ENCODE peak calls at places on chromosomes 2 and 18, in five cellular contexts. X, K, R, A and F are unnamed samples.

GRCh38 chr18:56121669-56122068 is 516.7 kb downstream of the TXNL1 start:
- DNase-seq in R (no peak), X (no peak), A (no peak), K (no peak), F (no peak)

GRCh38 chr2:151197184-151198070 is 64.2 kb downstream of the RBM43 start:
- DNase-seq in R (no peak), K (no peak), X (no peak), A (no peak), F (no peak)

GRCh38 chr2:183283176-183283575 is 158.9 kb downstream of the NUP35 start:
- DNase-seq in R (no peak), K (no peak), A (no peak), X (no peak), F (peak)

GRCh38 chr2:119160361-119160965 is 1.9 kb upstream of the C1QL2 start:
- DNase-seq in A (no peak), R (no peak), K (no peak), X (no peak), F (no peak)

GRCh38 chr18:5197461-5197860 is 404 bp upstream of the AKAIN1 start:
- DNase-seq in A (no peak), X (no peak), R (no peak), K (no peak), F (no peak)

GRCh38 chr2:86785456-86785855 is 5.3 kb downstream of the CD8A start:
- DNase-seq in A (no peak), R (no peak), X (no peak), K (no peak), F (no peak)

GRCh38 chr2:165601065-165601830 is 131.8 kb downstream of the CSRNP3 start:
- DNase-seq in K (no peak), X (no peak), A (no peak), R (no peak), F (no peak)

GRCh38 chr2:14634885-14635871 is 2.7 kb downstream of the LRATD1 start:
- DNase-seq in R (no peak), K (peak), X (peak), A (peak), F (peak)

GRCh38 chr2:181311841-181312240 is 145.3 kb upstream of the ITGA4 start:
- DNase-seq in K (no peak), A (no peak), X (no peak), R (peak), F (no peak)

GRCh38 chr2:223779877-223780276 is 57.5 kb downstream of the AP1S3 start:
- DNase-seq in R (peak), K (peak), A (no peak), X (no peak), F (peak)

GRCh38 chr2:140988597-140988996 is 1142.2 kb downstream of the LRP1B start:
- DNase-seq in X (no peak), A (no peak), K (no peak), R (no peak), F (peak)

GRCh38 chr2:234156326-234156725 is 105.8 kb downstream of the SPP2 start:
- DNase-seq in X (no peak), K (no peak), A (no peak), R (no peak), F (no peak)

GRCh38 chr2:121135168-121135853 is 149.7 kb downstream of the TFCP2L1 start:
- DNase-seq in X (no peak), K (no peak), A (no peak), R (no peak), F (no peak)

GRCh38 chr2:68429311-68429826 is 37.7 kb downstream of the FBXO48 start:
- DNase-seq in A (no peak), K (no peak), X (no peak), R (no peak), F (no peak)

GRCh38 chr2:86011449-86011941 is 94.2 kb downstream of the POLR1A start:
- DNase-seq in A (no peak), X (no peak), K (no peak), R (no peak), F (peak)

GRCh38 chr2:180124273-180124881 is 117.3 kb upstream of the CWC22 start:
- DNase-seq in K (peak), A (no peak), X (no peak), R (peak), F (peak)

GRCh38 chr2:180394305-180394704 is 387.2 kb upstream of the CWC22 start:
- DNase-seq in K (peak), R (no peak), X (no peak), A (no peak), F (no peak)

GRCh38 chr18:37242091-37242490 is 323.5 kb downstream of the CELF4 start:
- DNase-seq in X (no peak), K (no peak), A (no peak), R (no peak), F (no peak)

GRCh38 chr2:31413876-31414550 is 529 bp downstream of the XDH start:
- DNase-seq in X (no peak), K (no peak), R (peak), A (no peak), F (peak)

GRCh38 chr2:85132392-85132791 is 800 bp upstream of the TCF7L1 start:
- DNase-seq in A (no peak), X (no peak), K (no peak), R (no peak), F (no peak)

GRCh38 chr2:111708478-111708877 is 175.5 kb downstream of the ANAPC1 start:
- DNase-seq in R (no peak), K (no peak), X (no peak), A (no peak), F (no peak)

GRCh38 chr2:110116033-110116710 is 550 bp upstream of the MALL start:
- DNase-seq in A (no peak), R (no peak), X (peak), K (peak), F (no peak)

GRCh38 chr2:200944467-200945394 is 18.7 kb downstream of the ORC2 start:
- DNase-seq in A (no peak), X (no peak), R (no peak), K (peak), F (peak)

GRCh38 chr2:216279459-216279858 is 92.8 kb downstream of the MARCHF4 start:
- DNase-seq in R (no peak), A (no peak), K (no peak), X (no peak), F (no peak)

GRCh38 chr2:187499941-187500532 is 52.0 kb upstream of the CALCRL start:
- DNase-seq in R (peak), X (no peak), K (peak), A (peak), F (peak)

GRCh38 chr2:134258684-134259408 is 5.0 kb downstream of the MGAT5 start:
- DNase-seq in K (no peak), A (peak), R (peak), X (no peak), F (no peak)

GRCh38 chr18:67966224-67966623 is 449.7 kb upstream of the DSEL start:
- DNase-seq in A (no peak), R (no peak), X (no peak), K (no peak), F (no peak)

GRCh38 chr2:96869281-96869823 is 528 bp downstream of the SEMA4C start:
- DNase-seq in R (no peak), K (peak), X (peak), A (no peak), F (peak)

GRCh38 chr2:207694811-207695281 is 16.6 kb upstream of the CCNYL1 start:
- DNase-seq in X (no peak), A (no peak), K (no peak), R (no peak), F (no peak)

GRCh38 chr2:135791418-135792190 is 45.4 kb downstream of the LCT start:
- DNase-seq in R (no peak), X (no peak), K (peak), A (no peak), F (peak)

GRCh38 chr2:145777297-145777696 is 1257.4 kb upstream of the ZEB2 start:
- DNase-seq in K (peak), X (no peak), A (no peak), R (no peak), F (peak)

GRCh38 chr2:189407161-189407943 is 33.9 kb upstream of the WDR75 start:
- DNase-seq in X (no peak), A (no peak), K (peak), R (no peak), F (peak)
- H3K4me3 ChIP-seq in X (no peak), A (peak), K (no peak), R (no peak), F (no peak)

GRCh38 chr2:229153307-229153706 is 117.8 kb downstream of the PID1 start:
- DNase-seq in K (peak), R (no peak), X (no peak), A (no peak), F (no peak)
- TF ChIP-seq CTCF in K (no peak), R (no peak), X (no peak), A (no peak), F (no peak)

DNA sequence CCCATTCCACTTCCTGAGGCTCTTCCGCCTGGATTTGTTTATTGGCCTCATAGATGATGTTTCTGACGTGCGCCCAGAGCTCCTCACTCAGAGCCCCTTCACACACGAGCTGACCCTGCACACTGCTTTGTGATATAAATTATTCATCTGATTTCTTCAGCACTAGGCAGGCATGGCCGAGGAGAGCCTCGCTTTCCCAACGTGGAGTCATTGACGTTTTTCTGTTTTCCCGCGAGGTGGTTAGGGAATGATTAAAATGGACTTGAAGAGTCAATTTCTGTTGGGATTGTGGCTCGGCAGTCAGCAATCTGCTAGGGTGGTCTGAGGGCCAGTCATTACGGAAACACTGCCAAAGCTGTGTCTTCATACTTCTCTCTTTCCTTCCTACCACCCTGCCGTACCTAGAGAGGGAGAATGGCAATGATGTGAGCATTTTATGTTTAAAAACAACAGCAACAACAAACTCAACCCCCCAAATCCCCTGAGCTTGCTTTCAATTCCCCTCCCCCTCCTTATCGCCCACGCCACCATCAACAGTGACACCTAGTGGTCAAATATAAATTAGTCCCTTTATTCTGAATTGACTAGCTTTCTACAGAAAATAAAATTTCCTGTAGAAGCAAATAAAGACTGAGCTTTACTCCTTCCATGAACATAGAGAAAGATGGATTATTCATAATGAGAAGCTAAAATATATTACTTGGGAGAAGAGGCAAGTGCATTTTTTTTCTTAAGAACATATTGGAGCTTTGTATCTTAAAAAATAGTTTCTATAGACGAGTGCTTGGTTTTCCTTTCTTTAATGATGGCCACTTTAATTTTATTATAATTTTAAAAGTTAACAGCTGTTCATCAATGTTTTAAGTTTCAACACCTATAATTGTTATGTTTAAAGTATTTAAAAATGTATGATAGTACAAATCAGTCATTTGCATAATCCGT is 285.1 kb downstream of the MTX2 start:
- DNase-seq in A (no peak), K (peak), R (peak), X (no peak), F (peak)
- H3K4me3 ChIP-seq in A (peak), K (peak), R (peak), X (peak), F (peak)

DNA sequence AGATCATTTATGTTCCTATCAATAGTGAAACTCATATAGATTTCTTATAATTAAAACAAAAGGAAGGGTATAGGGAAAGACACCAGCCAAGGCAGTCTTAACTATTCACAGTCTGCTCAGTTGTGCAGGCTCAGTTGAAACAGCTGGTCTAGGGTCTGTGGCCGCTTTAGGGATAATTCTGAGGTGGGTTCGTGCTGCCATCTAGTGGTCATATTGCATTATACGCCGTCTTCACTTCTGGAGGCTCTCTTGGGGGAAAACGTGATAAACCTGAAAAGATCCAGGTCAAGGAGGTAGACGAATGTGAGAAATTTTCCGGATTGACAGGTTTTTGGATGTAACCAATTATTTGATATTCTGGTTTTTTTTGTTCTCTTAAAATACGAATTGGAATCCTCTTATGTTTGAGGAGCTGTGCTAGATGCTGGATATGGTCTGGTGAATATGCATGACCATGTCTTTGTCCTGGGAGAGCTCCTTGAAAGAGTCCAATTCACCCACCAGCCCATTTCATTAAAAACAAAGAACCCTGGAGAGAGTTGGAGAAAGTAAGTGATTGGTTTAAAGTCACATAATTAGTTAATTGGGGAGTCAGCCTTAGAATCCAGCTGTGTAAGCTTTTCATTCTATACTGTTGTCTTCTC is 492.4 kb downstream of the PLCL1 start:
- DNase-seq in K (peak), X (no peak), R (peak), A (peak), F (peak)
- TF ChIP-seq CTCF in K (peak), X (peak), R (peak), A (peak), F (peak)

DNA sequence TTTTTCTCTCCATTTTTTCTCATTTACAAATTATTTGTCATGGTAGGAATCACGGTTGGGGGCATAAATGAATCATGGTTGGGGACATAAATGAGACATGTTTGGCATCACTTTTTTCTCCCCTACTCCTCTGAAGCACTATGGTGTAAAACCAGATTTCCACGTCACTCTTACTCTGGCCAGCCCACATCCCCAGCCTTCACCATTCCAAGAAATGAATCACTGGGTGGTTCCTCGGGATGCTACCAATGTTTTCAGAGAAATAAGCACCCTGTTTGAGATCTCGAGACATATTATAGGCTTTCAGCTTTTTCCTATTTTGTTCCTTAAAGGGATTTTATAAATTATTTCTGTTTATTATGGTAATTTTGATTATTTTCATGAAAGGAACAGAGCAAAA is 155.0 kb upstream of the SLC8A1 start:
- DNase-seq in R (no peak), A (no peak), X (no peak), K (peak), F (peak)
- H3K4me3 ChIP-seq in R (no peak), A (no peak), X (no peak), K (no peak), F (no peak)